ENCODE peak calls at places on chromosomes 6 and 20, in four cellular contexts. R is Caki2; W is activated CD8-positive, alpha-beta memory T cell treated with anti-CD3 and anti-CD28 coated beads, Interleukin-2, amount 10 ng/mL, durations not matched to agents 7 days and 5 days; M is PC-3. D is an unnamed sample.

GRCh38 chr6:31204751-31205145 is 34.3 kb upstream of the POU5F1 start:
- DNase-seq in R (no peak), W (no peak), M (no peak), D (no peak)

GRCh38 chr6:90895299-90896164 is 308.7 kb upstream of the MAP3K7 start:
- DNase-seq in R (no peak), W (no peak), M (no peak), D (no peak)

GRCh38 chr6:107670792-107671199 is 153.3 kb downstream of the SCML4 start:
- DNase-seq in R (no peak), W (peak), M (peak), D (no peak)

GRCh38 chr6:81304486-81304885 is 448.0 kb downstream of the TENT5A start:
- DNase-seq in R (no peak), W (no peak), M (no peak), D (no peak)

GRCh38 chr20:50575869-50576720 is 65.9 kb downstream of the PTPN1 start:
- DNase-seq in R (peak), W (peak), M (peak), D (peak)

GRCh38 chr6:16057411-16057810 is 71.5 kb upstream of the MYLIP start:
- DNase-seq in R (no peak), W (no peak), M (peak), D (no peak)

GRCh38 chr6:137044366-137045220 is at the start of gene IL20RA:
- DNase-seq in R (no peak), W (no peak), M (peak), D (peak)

GRCh38 chr6:14743465-14744211 is 502.2 kb upstream of the JARID2 start:
- DNase-seq in R (peak), W (peak), M (peak), D (peak)

GRCh38 chr6:43172127-43173007 is 1.3 kb downstream of the SRF start:
- DNase-seq in R (no peak), W (peak), M (peak), D (peak)

GRCh38 chr6:157981132-157981394 is 600 bp upstream of the SYNJ2 start:
- DNase-seq in R (no peak), W (no peak), M (no peak), D (no peak)

GRCh38 chr6:5398530-5398929 is 137.2 kb downstream of the FARS2 start:
- DNase-seq in R (peak), W (peak), M (peak), D (peak)

GRCh38 chr6:130223508-130223907 is 757 bp upstream of the SAMD3 start:
- DNase-seq in R (no peak), W (peak), M (no peak), D (no peak)

GRCh38 chr20:57449398-57450354 is 58.5 kb downstream of the RBM38 start:
- DNase-seq in R (no peak), W (no peak), M (peak), D (no peak)

GRCh38 chr6:64293298-64293697 is 657.7 kb downstream of the PHF3 start:
- DNase-seq in R (no peak), W (no peak), M (peak), D (no peak)

GRCh38 chr20:36093025-36093803 is 61.3 kb upstream of the EPB41L1 start:
- DNase-seq in R (peak), W (peak), M (peak), D (no peak)

GRCh38 chr6:16698988-16699868 is 62.0 kb downstream of the ATXN1 start:
- DNase-seq in R (no peak), W (no peak), M (peak), D (no peak)

D was measured in RWPE1.